ENCODE peak calls at places on chromosomes 4 and X, in six cellular contexts. P is K562; D is heart right ventricle; K is CD8-positive, alpha-beta T cell; Q is CD8-positive, alpha-beta memory T cell; G is body of pancreas. B is an unnamed sample.

GRCh38 chrX:149541521-149542047 is 772 bp downstream of the EOLA1 start:
- DNase-seq in K (no peak), Q (no peak), P (peak; percentile 21), G (peak; percentile 31), D (no peak), B (peak; percentile 17)

GRCh38 chr4:15738877-15739276 is 36.0 kb downstream of the BST1 start:
- DNase-seq in G (no peak), Q (no peak), P (no peak), D (no peak), K (no peak), B (no peak)

GRCh38 chr4:168605411-168605810 is 108.6 kb downstream of the PALLD start:
- DNase-seq in D (no peak), K (no peak), P (no peak), G (no peak), Q (no peak), B (no peak)

GRCh38 chrX:40094900-40095587 is 2.7 kb downstream of the BCOR start:
- DNase-seq in Q (no peak), D (no peak), G (no peak), P (no peak), K (no peak), B (no peak)

GRCh38 chr4:73662709-73663546 is 42.7 kb upstream of the RASSF6 start:
- DNase-seq in P (no peak), D (no peak), K (no peak), G (no peak), Q (no peak), B (peak; percentile 34)

GRCh38 chrX:135185795-135186443 is 14.7 kb upstream of the CT55 start:
- DNase-seq in G (peak; percentile 42), D (no peak), K (no peak), P (peak; percentile 38), Q (peak; percentile 21), B (peak; percentile 74)

GRCh38 chr4:110633358-110634319 is 10.8 kb upstream of the PITX2 start:
- DNase-seq in Q (no peak), K (no peak), G (no peak), D (no peak), P (no peak), B (no peak)

GRCh38 chrX:18935893-18936292 is 48.0 kb downstream of the PHKA2 start:
- DNase-seq in G (no peak), Q (no peak), P (no peak), D (no peak), K (no peak), B (no peak)

GRCh38 chr4:73406548-73406875 is 2.4 kb downstream of the ALB start:
- DNase-seq in Q (no peak), G (no peak), P (no peak), D (no peak), K (no peak), B (no peak)

GRCh38 chr4:57090099-57090498 is 20.1 kb downstream of the IGFBP7 start:
- DNase-seq in G (no peak), D (no peak), Q (no peak), K (no peak), P (no peak), B (no peak)

GRCh38 chrX:36913551-36913950 is 94.6 kb upstream of the FAM47C start:
- DNase-seq in Q (no peak), D (no peak), P (no peak), K (no peak), G (no peak), B (no peak)

GRCh38 chr4:128810331-128810870 is 901 bp downstream of the JADE1 start:
- DNase-seq in K (peak; percentile 22), D (peak; percentile 29), P (peak; percentile 65), G (peak; percentile 68), Q (no peak), B (peak; percentile 45)

GRCh38 chr4:23382880-23383279 is 507.0 kb downstream of the PPARGC1A start:
- DNase-seq in P (no peak), K (no peak), Q (no peak), G (no peak), D (no peak), B (no peak)

GRCh38 chr4:153764611-153765368 is 5.0 kb upstream of the RNF175 start:
- DNase-seq in G (no peak), Q (no peak), D (no peak), K (no peak), P (no peak), B (no peak)

GRCh38 chr4:111689731-111690130 is 455.5 kb upstream of the FAM241A start:
- DNase-seq in P (no peak), Q (no peak), G (no peak), D (no peak), K (no peak), B (no peak)

GRCh38 chr4:113781439-113782040 is 20.0 kb upstream of the CAMK2D start:
- DNase-seq in D (no peak), K (no peak), P (no peak), Q (no peak), G (no peak), B (no peak)

GRCh38 chr4:113106076-113106475 is 56.6 kb downstream of the ANK2 start:
- DNase-seq in G (no peak), K (no peak), D (no peak), P (no peak), Q (no peak), B (no peak)

GRCh38 chr4:140903522-140903928 is 147.3 kb upstream of the TBC1D9 start:
- DNase-seq in D (no peak), Q (no peak), P (no peak), G (no peak), K (no peak), B (no peak)

GRCh38 chr4:24914460-24914859 is 1.6 kb upstream of the CCDC149 start:
- DNase-seq in P (no peak), K (no peak), D (no peak), G (no peak), Q (no peak), B (no peak)

GRCh38 chrX:69522052-69522451 is 17.9 kb downstream of the NALF2 start:
- DNase-seq in G (no peak), Q (no peak), P (no peak), K (no peak), D (no peak), B (no peak)

GRCh38 chrX:15714529-15714928 is 23.5 kb upstream of the CA5B start:
- DNase-seq in K (no peak), G (peak; percentile 69), Q (no peak), D (peak; percentile 15), P (no peak), B (no peak)

GRCh38 chr4:23934915-23935314 is 45.1 kb upstream of the PPARGC1A start:
- DNase-seq in P (no peak), G (peak; percentile 57), D (peak; percentile 74), K (no peak), Q (no peak), B (no peak)

GRCh38 chr4:33941854-33942253 is 2302.5 kb downstream of the ARAP2 start:
- DNase-seq in K (no peak), P (no peak), G (no peak), D (no peak), Q (no peak), B (no peak)

GRCh38 chr4:2805712-2806391 is 13.0 kb downstream of the SH3BP2 start:
- DNase-seq in Q (no peak), K (no peak), G (peak; percentile 84), D (peak; percentile 71), P (no peak), B (no peak)

GRCh38 chr4:2808001-2808400 is 15.1 kb downstream of the SH3BP2 start:
- DNase-seq in D (no peak), K (no peak), G (no peak), P (no peak), Q (no peak), B (no peak)

GRCh38 chr4:2806392-2807355 is 13.8 kb downstream of the SH3BP2 start:
- DNase-seq in D (peak; percentile 77), K (no peak), Q (no peak), G (peak; percentile 87), P (no peak), B (no peak)

GRCh38 chr4:2809610-2810180 is 16.8 kb downstream of the SH3BP2 start:
- DNase-seq in P (no peak), Q (no peak), K (no peak), D (no peak), G (no peak), B (no peak)

DNA sequence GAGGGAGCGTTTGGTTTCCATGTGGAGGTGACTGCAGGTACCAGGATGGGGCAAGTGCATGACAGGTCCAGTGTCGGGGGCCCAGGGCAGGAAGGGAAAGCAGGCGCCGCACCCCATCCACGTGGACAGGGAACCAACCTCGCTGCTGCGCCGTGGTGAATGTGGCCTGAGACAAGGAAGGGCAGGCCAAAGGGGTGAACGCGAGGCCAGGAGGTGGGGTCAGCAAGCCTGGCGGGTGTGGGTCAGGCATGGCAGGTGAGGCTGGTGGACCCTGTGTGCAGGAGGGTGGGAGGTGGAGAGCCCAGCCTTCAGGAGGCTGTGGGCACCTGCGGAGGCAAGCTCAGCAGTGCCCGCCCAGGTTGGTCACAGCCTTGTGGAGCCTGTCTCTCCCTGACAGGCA is 14.7 kb downstream of the SH3BP2 start:
- DNase-seq in K (no peak), P (no peak), D (no peak), Q (no peak), G (no peak), B (no peak)
- H3K4me1 ChIP-seq in K (peaks cover 12% of the 10 kb centered on the region), P (peaks cover 82% of the 10 kb centered on the region), D (peaks cover 95% of the 10 kb centered on the region), Q (peaks cover 14% of the 10 kb centered on the region), G (peaks cover 35% of the 10 kb centered on the region), B (peaks cover 4% of the 10 kb centered on the region)

GRCh38 chrX:44332437-44332836 is 11.0 kb downstream of the EFHC2 start:
- DNase-seq in Q (no peak), P (no peak), G (no peak), K (no peak), D (no peak), B (no peak)
- H3K4me3 ChIP-seq in Q (no peak overlapping the region), P (no peak overlapping the region), G (no peak overlapping the region), K (no peak overlapping the region), D (no peak overlapping the region), B (no peak overlapping the region)

DNA sequence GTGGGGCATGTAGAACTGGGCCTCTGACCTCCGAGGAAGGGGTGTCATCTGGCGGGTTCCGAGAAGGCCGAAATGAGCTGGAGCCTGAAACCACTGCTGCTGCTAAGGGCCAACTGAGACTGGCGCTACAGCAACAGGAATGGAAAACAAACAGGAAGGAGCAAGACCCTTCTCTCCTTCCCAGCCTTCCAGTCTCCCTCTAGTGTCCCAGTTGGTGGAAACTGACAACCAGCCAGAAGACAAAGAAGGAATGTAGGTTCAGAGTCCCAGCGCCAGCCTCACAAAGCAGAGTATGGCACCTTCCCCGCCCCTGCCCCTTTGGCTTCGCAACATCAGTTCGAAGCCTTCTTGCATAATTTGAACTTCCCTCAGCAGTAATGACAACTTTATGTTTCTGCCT is 24.4 kb upstream of the PDZD4 start:
- DNase-seq in K (no peak), D (no peak), Q (no peak), P (no peak), G (no peak), B (no peak)
- H3K27me3 ChIP-seq in K (no peaks in the 10 kb centered on the region), D (no peaks in the 10 kb centered on the region), Q (no peaks in the 10 kb centered on the region), P (peaks cover 13% of the 10 kb centered on the region), G (no peaks in the 10 kb centered on the region), B (peaks cover 27% of the 10 kb centered on the region)

GRCh38 chrX:154460326-154460725 is 2.2 kb downstream of the PLXNA3 start:
- DNase-seq in K (no peak), D (no peak), G (no peak), Q (no peak), P (no peak), B (no peak)

GRCh38 chrX:154459843-154460242 is 1.8 kb downstream of the PLXNA3 start:
- DNase-seq in P (peak; percentile 55), Q (no peak), G (no peak), K (no peak), D (no peak), B (peak; percentile 63)

GRCh38 chrX:154457491-154458115 is 478 bp upstream of the PLXNA3 start:
- DNase-seq in Q (peak; percentile 73), D (peak; percentile 9), P (peak; percentile 88), G (peak; percentile 68), K (peak; percentile 60), B (peak; percentile 34)

GRCh38 chrX:154458116-154458953 is at the start of gene PLXNA3:
- DNase-seq in K (peak; percentile 72), G (peak; percentile 62), Q (peak; percentile 74), P (peak; percentile 87), D (peak; percentile 14), B (peak; percentile 82)

GRCh38 chrX:154458954-154459829 is 1.1 kb downstream of the PLXNA3 start:
- DNase-seq in K (no peak), Q (no peak), P (no peak), G (peak; percentile 54), D (peak; percentile 16), B (peak; percentile 72)
- H3K4me1 ChIP-seq in K (peaks cover 5% of the 10 kb centered on the region), Q (peaks cover 5% of the 10 kb centered on the region), P (peaks cover 50% of the 10 kb centered on the region), G (no peaks in the 10 kb centered on the region), D (peaks cover 5% of the 10 kb centered on the region), B (peaks cover 10% of the 10 kb centered on the region)

B was measured in HAP-1.